ENCODE peak calls at places on chromosomes 12 and 14, in eight cellular contexts. F is heart right ventricle, A is kidney glomerular epithelial cell, Z is amygdala, C is left cardiac atrium, L is KBM-7, M is Kasumi-1, I is PC-3. J is an unnamed sample.

GRCh38 chr14:39107624-39108023 is 4.6 kb upstream of the SEC23A start:
- DNase-seq in Z (no peak), C (no peak), M (peak; percentile 67), A (peak; percentile 68), F (no peak), I (peak; percentile 67), L (peak; percentile 40), J (no peak)

GRCh38 chr14:89190779-89191513 is 226.1 kb downstream of the FOXN3 start:
- DNase-seq in L (no peak), F (no peak), C (no peak), Z (peak; percentile 13), M (no peak), I (no peak), A (no peak), J (peak; percentile 43)

GRCh38 chr12:59895161-59895785 is 299.4 kb downstream of the SLC16A7 start:
- DNase-seq in L (no peak), A (no peak), I (no peak), F (no peak), C (no peak), Z (no peak), M (no peak), J (no peak)

GRCh38 chr14:73789996-73790581 is 61.5 kb upstream of the PTGR2 start:
- DNase-seq in M (no peak), C (peak; percentile 82), F (peak; percentile 85), Z (peak; percentile 62), I (peak; percentile 53), L (no peak), A (no peak), J (no peak)

GRCh38 chr14:105023791-105024480 is 3.1 kb upstream of the CDCA4 start:
- DNase-seq in C (no peak), M (no peak), I (peak; percentile 91), A (peak; percentile 96), Z (no peak), L (no peak), F (no peak), J (no peak)

GRCh38 chr12:46450279-46450748 is 77.7 kb upstream of the SLC38A2 start:
- DNase-seq in F (peak; percentile 67), L (peak; percentile 51), I (peak; percentile 65), Z (no peak), C (peak; percentile 77), M (peak; percentile 31), A (no peak), J (no peak)

GRCh38 chr12:122090759-122091535 is 12.4 kb downstream of the MLXIP start:
- DNase-seq in C (no peak), Z (no peak), F (no peak), I (no peak), L (no peak), M (no peak), A (peak; percentile 91), J (no peak)

GRCh38 chr12:72230589-72230988 is 41.6 kb upstream of the TRHDE start:
- DNase-seq in M (no peak), Z (no peak), F (no peak), I (peak; percentile 33), A (no peak), L (no peak), C (no peak), J (no peak)

GRCh38 chr12:2877047-2877958 is at the start of the genes FOXM1 and RHNO1:
- DNase-seq in I (peak; percentile 85), M (peak; percentile 51), L (peak; percentile 84), A (peak; percentile 73), C (peak; percentile 92), Z (peak; percentile 84), F (peak; percentile 90), J (peak; percentile 95)

GRCh38 chr14:105480165-105480564 is 5.5 kb downstream of the CRIP2 start:
- DNase-seq in Z (no peak), I (no peak), F (peak; percentile 24), C (peak; percentile 32), A (no peak), M (no peak), L (no peak), J (no peak)

GRCh38 chr14:48970995-48971394 is 615.2 kb downstream of the RPS29 start:
- DNase-seq in F (no peak), I (peak; percentile 40), A (no peak), M (no peak), L (no peak), Z (no peak), C (no peak), J (no peak)

GRCh38 chr12:50615534-50616296 is 110.9 kb downstream of the DIP2B start:
- DNase-seq in F (no peak), A (no peak), Z (no peak), L (no peak), C (no peak), M (no peak), I (peak; percentile 46), J (no peak)

GRCh38 chr14:20934148-20934762 is 21.0 kb upstream of the RNASE2 start:
- DNase-seq in L (no peak), M (no peak), I (peak; percentile 9), C (peak; percentile 45), F (peak; percentile 5), A (no peak), Z (no peak), J (peak; percentile 85)

GRCh38 chr14:103142903-103143302 is 19.6 kb downstream of the TNFAIP2 start:
- DNase-seq in Z (no peak), I (no peak), L (no peak), F (no peak), A (no peak), C (no peak), M (no peak), J (no peak)

J was measured in H9.